ENCODE peak calls at places on chromosomes 7 and 10, in six cellular contexts. S, V, R, B, A and J are unnamed samples.

GRCh38 chr7:47400741-47401206 is 181.1 kb downstream of the TNS3 start:
- DNase-seq in S (no peak), V (no peak), R (no peak), B (no peak), A (no peak), J (no peak)

GRCh38 chr10:25972631-25973030 is 38.6 kb downstream of the MYO3A start:
- DNase-seq in S (no peak), V (no peak), R (no peak), B (no peak), A (no peak), J (no peak)

GRCh38 chr10:131846224-131847101 is 54.3 kb upstream of the PPP2R2D start:
- DNase-seq in S (no peak), V (no peak), R (no peak), B (no peak), A (no peak), J (no peak)

GRCh38 chr7:121336579-121336978 is 7.8 kb downstream of the WNT16 start:
- DNase-seq in S (no peak), V (no peak), R (no peak), B (no peak), A (no peak), J (no peak)

GRCh38 chr10:94299417-94299816 is 63.3 kb downstream of the NOC3L start:
- DNase-seq in S (no peak), V (no peak), R (no peak), B (no peak), A (no peak), J (no peak)

GRCh38 chr10:3502606-3503005 is 282.4 kb downstream of the KLF6 start:
- DNase-seq in S (no peak), V (no peak), R (no peak), B (no peak), A (no peak), J (no peak)

GRCh38 chr10:48459270-48460147 is 145.4 kb downstream of the ARHGAP22 start:
- DNase-seq in S (no peak), V (no peak), R (no peak), B (peak), A (no peak), J (no peak)

GRCh38 chr10:84190621-84191020 is 3.7 kb upstream of the CDHR1 start:
- DNase-seq in S (no peak), V (no peak), R (no peak), B (no peak), A (no peak), J (no peak)

GRCh38 chr10:47035447-47036337 is 124.5 kb downstream of the PTPN20 start:
- DNase-seq in S (no peak), V (no peak), R (no peak), B (no peak), A (no peak), J (no peak)

GRCh38 chr10:69359089-69360025 is 57.4 kb downstream of the TACR2 start:
- DNase-seq in S (no peak), V (no peak), R (no peak), B (no peak), A (no peak), J (no peak)

GRCh38 chr10:43135656-43136055 is 2.6 kb upstream of the CSGALNACT2 start:
- DNase-seq in S (no peak), V (no peak), R (no peak), B (no peak), A (no peak), J (no peak)

GRCh38 chr10:131746785-131747184 is 154.0 kb upstream of the PPP2R2D start:
- DNase-seq in S (peak), V (no peak), R (no peak), B (no peak), A (no peak), J (no peak)

GRCh38 chr10:46288601-46289206 is 1.9 kb downstream of the ANTXRL start:
- DNase-seq in S (no peak), V (no peak), R (no peak), B (no peak), A (no peak), J (no peak)

GRCh38 chr10:110864662-110865140 is 7.0 kb upstream of the PDCD4 start:
- DNase-seq in S (no peak), V (peak), R (no peak), B (no peak), A (no peak), J (no peak)

GRCh38 chr7:12244129-12244528 is 33.0 kb downstream of the TMEM106B start:
- DNase-seq in S (peak), V (no peak), R (no peak), B (no peak), A (no peak), J (no peak)

GRCh38 chr10:75746356-75746755 is 314.9 kb downstream of the LRMDA start:
- DNase-seq in S (no peak), V (no peak), R (no peak), B (no peak), A (no peak), J (no peak)

GRCh38 chr7:31051598-31052503 is at the start of gene ADCYAP1R1:
- DNase-seq in S (no peak), V (no peak), R (peak), B (no peak), A (no peak), J (peak)

GRCh38 chr10:16146993-16147392 is 286.7 kb upstream of the MINDY3 start:
- DNase-seq in S (no peak), V (no peak), R (no peak), B (no peak), A (no peak), J (no peak)

GRCh38 chr10:73647211-73647874 is 6.1 kb upstream of the MYOZ1 start:
- DNase-seq in S (no peak), V (no peak), R (peak), B (peak), A (peak), J (peak)